ENCODE peak calls at places on chromosomes 3 and 15, in nine cellular contexts. One of them, this sample, is unnamed. For H3K4me1, the result is how much of the 10 kb centered on the place peaks cover.

GRCh38 chr15:85636351-85636750 is 158.4 kb downstream of the KLHL25 start:
- DNase-seq in CD4-positive, alpha-beta memory T cell: no peak
- DNase-seq in gastrocnemius medialis: no peak
- DNase-seq in astrocyte: no peak
- DNase-seq in pancreas: no peak
- DNase-seq in IMR-90: no peak
- DNase-seq in effector memory CD4-positive, alpha-beta T cell: no peak
- DNase-seq in CD8-positive, alpha-beta memory T cell: no peak
- DNase-seq in upper lobe of right lung: no peak
- DNase-seq in this sample: no peak

GRCh38 chr3:186209810-186210752 is 101.2 kb upstream of the ETV5 start:
- DNase-seq in effector memory CD4-positive, alpha-beta T cell: no peak
- DNase-seq in astrocyte: peak
- DNase-seq in pancreas: peak
- DNase-seq in gastrocnemius medialis: peak
- DNase-seq in CD8-positive, alpha-beta memory T cell: no peak
- DNase-seq in CD4-positive, alpha-beta memory T cell: no peak
- DNase-seq in IMR-90: peak
- DNase-seq in upper lobe of right lung: peak
- DNase-seq in this sample: no peak

GRCh38 chr3:72763751-72764440 is 84.3 kb downstream of the SHQ1 start:
- DNase-seq in pancreas: no peak
- DNase-seq in astrocyte: peak
- DNase-seq in IMR-90: no peak
- DNase-seq in upper lobe of right lung: peak
- DNase-seq in effector memory CD4-positive, alpha-beta T cell: no peak
- DNase-seq in CD4-positive, alpha-beta memory T cell: no peak
- DNase-seq in CD8-positive, alpha-beta memory T cell: no peak
- DNase-seq in gastrocnemius medialis: no peak
- DNase-seq in this sample: no peak

GRCh38 chr15:50304856-50305255 is 39.3 kb upstream of the HDC start:
- DNase-seq in IMR-90: no peak
- DNase-seq in CD8-positive, alpha-beta memory T cell: no peak
- DNase-seq in effector memory CD4-positive, alpha-beta T cell: no peak
- DNase-seq in astrocyte: no peak
- DNase-seq in pancreas: no peak
- DNase-seq in CD4-positive, alpha-beta memory T cell: no peak
- DNase-seq in gastrocnemius medialis: no peak
- DNase-seq in upper lobe of right lung: no peak
- DNase-seq in this sample: no peak

GRCh38 chr15:42918047-42918446 is 2.5 kb downstream of the TTBK2 start:
- DNase-seq in upper lobe of right lung: no peak
- DNase-seq in CD8-positive, alpha-beta memory T cell: no peak
- DNase-seq in effector memory CD4-positive, alpha-beta T cell: no peak
- DNase-seq in IMR-90: no peak
- DNase-seq in pancreas: no peak
- DNase-seq in gastrocnemius medialis: no peak
- DNase-seq in astrocyte: no peak
- DNase-seq in CD4-positive, alpha-beta memory T cell: no peak
- DNase-seq in this sample: no peak

GRCh38 chr3:62587579-62588031 is 214.3 kb upstream of the FEZF2 start:
- DNase-seq in CD8-positive, alpha-beta memory T cell: no peak
- DNase-seq in upper lobe of right lung: no peak
- DNase-seq in gastrocnemius medialis: no peak
- DNase-seq in astrocyte: peak
- DNase-seq in pancreas: no peak
- DNase-seq in CD4-positive, alpha-beta memory T cell: no peak
- DNase-seq in effector memory CD4-positive, alpha-beta T cell: no peak
- DNase-seq in IMR-90: peak
- DNase-seq in this sample: no peak

GRCh38 chr15:38868326-38869114 is 303.9 kb upstream of the RASGRP1 start:
- DNase-seq in gastrocnemius medialis: peak
- DNase-seq in IMR-90: peak
- DNase-seq in astrocyte: peak
- DNase-seq in CD8-positive, alpha-beta memory T cell: no peak
- DNase-seq in CD4-positive, alpha-beta memory T cell: no peak
- DNase-seq in effector memory CD4-positive, alpha-beta T cell: no peak
- DNase-seq in upper lobe of right lung: no peak
- DNase-seq in pancreas: no peak
- DNase-seq in this sample: peak

GRCh38 chr15:59330649-59331048 is 42.0 kb downstream of the MYO1E start:
- DNase-seq in effector memory CD4-positive, alpha-beta T cell: no peak
- DNase-seq in pancreas: no peak
- DNase-seq in gastrocnemius medialis: no peak
- DNase-seq in IMR-90: no peak
- DNase-seq in CD8-positive, alpha-beta memory T cell: no peak
- DNase-seq in CD4-positive, alpha-beta memory T cell: no peak
- DNase-seq in astrocyte: no peak
- DNase-seq in upper lobe of right lung: no peak
- DNase-seq in this sample: no peak

GRCh38 chr15:78034495-78035191 is 42.9 kb downstream of the TBC1D2B start:
- DNase-seq in CD4-positive, alpha-beta memory T cell: peak
- DNase-seq in upper lobe of right lung: peak
- DNase-seq in CD8-positive, alpha-beta memory T cell: peak
- DNase-seq in effector memory CD4-positive, alpha-beta T cell: peak
- DNase-seq in gastrocnemius medialis: peak
- DNase-seq in pancreas: no peak
- DNase-seq in astrocyte: no peak
- DNase-seq in IMR-90: peak
- DNase-seq in this sample: no peak

GRCh38 chr3:159865042-159865579 is 123.5 kb upstream of the IL12A start:
- DNase-seq in IMR-90: peak
- DNase-seq in CD8-positive, alpha-beta memory T cell: no peak
- DNase-seq in upper lobe of right lung: no peak
- DNase-seq in gastrocnemius medialis: no peak
- DNase-seq in astrocyte: no peak
- DNase-seq in effector memory CD4-positive, alpha-beta T cell: no peak
- DNase-seq in CD4-positive, alpha-beta memory T cell: no peak
- DNase-seq in pancreas: no peak
- DNase-seq in this sample: no peak

GRCh38 chr3:52609316-52609815 is 73.0 kb downstream of the UQCC5 start:
- DNase-seq in effector memory CD4-positive, alpha-beta T cell: no peak
- DNase-seq in astrocyte: no peak
- DNase-seq in upper lobe of right lung: no peak
- DNase-seq in CD8-positive, alpha-beta memory T cell: no peak
- DNase-seq in gastrocnemius medialis: no peak
- DNase-seq in pancreas: no peak
- DNase-seq in CD4-positive, alpha-beta memory T cell: no peak
- DNase-seq in IMR-90: peak
- DNase-seq in this sample: no peak

GRCh38 chr3:18499256-18499655 is 74.1 kb upstream of the SATB1 start:
- DNase-seq in CD4-positive, alpha-beta memory T cell: peak
- DNase-seq in IMR-90: no peak
- DNase-seq in effector memory CD4-positive, alpha-beta T cell: no peak
- DNase-seq in upper lobe of right lung: no peak
- DNase-seq in astrocyte: no peak
- DNase-seq in CD8-positive, alpha-beta memory T cell: peak
- DNase-seq in gastrocnemius medialis: no peak
- DNase-seq in pancreas: no peak
- DNase-seq in this sample: no peak

GRCh38 chr3:11238057-11238456 is 34.1 kb upstream of the ATG7 start:
- DNase-seq in upper lobe of right lung: no peak
- DNase-seq in CD8-positive, alpha-beta memory T cell: no peak
- DNase-seq in CD4-positive, alpha-beta memory T cell: no peak
- DNase-seq in pancreas: no peak
- DNase-seq in effector memory CD4-positive, alpha-beta T cell: no peak
- DNase-seq in astrocyte: peak
- DNase-seq in IMR-90: peak
- DNase-seq in gastrocnemius medialis: no peak
- DNase-seq in this sample: no peak

GRCh38 chr3:183537295-183537730 is 18.2 kb downstream of the KLHL6 start:
- DNase-seq in CD4-positive, alpha-beta memory T cell: no peak
- DNase-seq in pancreas: no peak
- DNase-seq in IMR-90: peak
- DNase-seq in gastrocnemius medialis: peak
- DNase-seq in effector memory CD4-positive, alpha-beta T cell: no peak
- DNase-seq in astrocyte: peak
- DNase-seq in CD8-positive, alpha-beta memory T cell: no peak
- DNase-seq in upper lobe of right lung: peak
- DNase-seq in this sample: no peak

GRCh38 chr3:52986938-52987337 is 58.9 kb downstream of the SFMBT1 start:
- DNase-seq in CD8-positive, alpha-beta memory T cell: no peak
- DNase-seq in effector memory CD4-positive, alpha-beta T cell: no peak
- DNase-seq in upper lobe of right lung: no peak
- DNase-seq in pancreas: no peak
- DNase-seq in IMR-90: peak
- DNase-seq in astrocyte: peak
- DNase-seq in CD4-positive, alpha-beta memory T cell: no peak
- DNase-seq in gastrocnemius medialis: no peak
- DNase-seq in this sample: no peak

GRCh38 chr3:110414851-110415250 is 656.8 kb upstream of the NECTIN3 start:
- DNase-seq in gastrocnemius medialis: no peak
- DNase-seq in CD4-positive, alpha-beta memory T cell: no peak
- DNase-seq in upper lobe of right lung: no peak
- DNase-seq in pancreas: no peak
- DNase-seq in IMR-90: peak
- DNase-seq in astrocyte: peak
- DNase-seq in CD8-positive, alpha-beta memory T cell: no peak
- DNase-seq in effector memory CD4-positive, alpha-beta T cell: no peak
- DNase-seq in this sample: no peak

GRCh38 chr15:79615754-79616153 is 183.6 kb downstream of the MINAR1 start:
- DNase-seq in upper lobe of right lung: no peak
- DNase-seq in IMR-90: no peak
- DNase-seq in astrocyte: no peak
- DNase-seq in gastrocnemius medialis: no peak
- DNase-seq in CD8-positive, alpha-beta memory T cell: no peak
- DNase-seq in effector memory CD4-positive, alpha-beta T cell: no peak
- DNase-seq in pancreas: no peak
- DNase-seq in CD4-positive, alpha-beta memory T cell: no peak
- DNase-seq in this sample: no peak

GRCh38 chr3:71022552-71023335 is 560.8 kb downstream of the FOXP1 start:
- DNase-seq in astrocyte: no peak
- DNase-seq in CD4-positive, alpha-beta memory T cell: no peak
- DNase-seq in gastrocnemius medialis: no peak
- DNase-seq in IMR-90: peak
- DNase-seq in effector memory CD4-positive, alpha-beta T cell: no peak
- DNase-seq in CD8-positive, alpha-beta memory T cell: no peak
- DNase-seq in pancreas: no peak
- DNase-seq in upper lobe of right lung: no peak
- DNase-seq in this sample: no peak

GRCh38 chr3:148077951-148078350 is 619.8 kb upstream of the AGTR1 start:
- DNase-seq in gastrocnemius medialis: no peak
- DNase-seq in upper lobe of right lung: no peak
- DNase-seq in IMR-90: no peak
- DNase-seq in effector memory CD4-positive, alpha-beta T cell: no peak
- DNase-seq in astrocyte: no peak
- DNase-seq in CD8-positive, alpha-beta memory T cell: no peak
- DNase-seq in CD4-positive, alpha-beta memory T cell: no peak
- DNase-seq in pancreas: no peak
- DNase-seq in this sample: no peak
- H3K4me3 ChIP-seq in gastrocnemius medialis: no peak
- H3K4me3 ChIP-seq in upper lobe of right lung: no peak
- H3K4me3 ChIP-seq in IMR-90: no peak
- H3K4me3 ChIP-seq in effector memory CD4-positive, alpha-beta T cell: no peak
- H3K4me3 ChIP-seq in astrocyte: no peak
- H3K4me3 ChIP-seq in CD8-positive, alpha-beta memory T cell: no peak
- H3K4me3 ChIP-seq in CD4-positive, alpha-beta memory T cell: no peak
- H3K4me3 ChIP-seq in pancreas: no peak
- H3K4me3 ChIP-seq in this sample: no peak

DNA sequence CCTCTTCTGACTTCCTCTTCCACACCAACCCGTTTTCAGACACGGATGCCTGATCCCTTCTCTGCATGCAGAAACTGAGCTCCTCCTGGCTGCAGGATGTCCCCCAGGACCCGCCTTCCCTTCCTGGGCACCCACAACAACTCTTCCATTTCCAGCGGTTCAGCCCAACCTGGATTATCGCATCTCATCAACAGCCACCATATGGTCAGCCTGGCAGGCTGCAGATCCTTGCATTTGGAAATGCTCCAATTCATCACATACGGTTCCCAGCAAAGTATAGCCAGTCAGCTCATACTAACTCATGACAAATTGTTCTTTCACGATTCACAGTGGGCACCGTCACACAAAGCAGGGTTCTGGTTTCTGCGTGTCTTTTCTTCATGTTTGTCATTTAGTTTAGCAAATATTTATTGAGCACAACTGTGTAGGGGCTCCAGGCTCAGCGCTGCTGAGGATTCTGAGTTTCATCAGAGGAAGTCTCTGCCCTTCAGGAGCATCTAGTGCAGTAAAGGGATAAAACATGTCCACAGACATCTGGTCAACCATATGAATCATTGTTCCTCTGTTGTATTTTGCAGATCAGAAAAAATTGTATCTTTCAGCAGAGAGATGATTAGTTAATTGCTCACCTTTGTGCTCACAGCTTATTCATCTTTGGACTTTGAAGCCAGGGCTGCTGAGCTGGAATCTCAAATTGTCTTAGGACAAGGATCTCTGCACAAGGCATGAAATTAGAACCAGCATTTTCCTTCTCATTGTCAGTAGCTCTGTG is 125.0 kb downstream of the GABRG3 start:
- DNase-seq in astrocyte: peak
- DNase-seq in upper lobe of right lung: no peak
- DNase-seq in effector memory CD4-positive, alpha-beta T cell: no peak
- DNase-seq in CD8-positive, alpha-beta memory T cell: no peak
- DNase-seq in CD4-positive, alpha-beta memory T cell: no peak
- DNase-seq in IMR-90: no peak
- DNase-seq in pancreas: no peak
- DNase-seq in gastrocnemius medialis: no peak
- DNase-seq in this sample: no peak
- H3K4me1 ChIP-seq in astrocyte: under half
- H3K4me1 ChIP-seq in upper lobe of right lung: under half
- H3K4me1 ChIP-seq in effector memory CD4-positive, alpha-beta T cell: under half
- H3K4me1 ChIP-seq in CD8-positive, alpha-beta memory T cell: under half
- H3K4me1 ChIP-seq in CD4-positive, alpha-beta memory T cell: under half
- H3K4me1 ChIP-seq in IMR-90: under half
- H3K4me1 ChIP-seq in pancreas: under half
- H3K4me1 ChIP-seq in gastrocnemius medialis: under half
- H3K4me1 ChIP-seq in this sample: under half

GRCh38 chr3:86923071-86923476 is 67.9 kb downstream of the VGLL3 start:
- DNase-seq in CD8-positive, alpha-beta memory T cell: no peak
- DNase-seq in pancreas: no peak
- DNase-seq in CD4-positive, alpha-beta memory T cell: no peak
- DNase-seq in gastrocnemius medialis: peak
- DNase-seq in IMR-90: peak
- DNase-seq in effector memory CD4-positive, alpha-beta T cell: no peak
- DNase-seq in upper lobe of right lung: no peak
- DNase-seq in astrocyte: peak
- DNase-seq in this sample: no peak

GRCh38 chr3:86921981-86922680 is 68.8 kb downstream of the VGLL3 start:
- DNase-seq in gastrocnemius medialis: no peak
- DNase-seq in astrocyte: peak
- DNase-seq in upper lobe of right lung: no peak
- DNase-seq in pancreas: no peak
- DNase-seq in IMR-90: peak
- DNase-seq in effector memory CD4-positive, alpha-beta T cell: no peak
- DNase-seq in CD8-positive, alpha-beta memory T cell: no peak
- DNase-seq in CD4-positive, alpha-beta memory T cell: no peak
- DNase-seq in this sample: no peak
- H3K27ac ChIP-seq in gastrocnemius medialis: no peak
- H3K27ac ChIP-seq in astrocyte: peak
- H3K27ac ChIP-seq in upper lobe of right lung: peak
- H3K27ac ChIP-seq in pancreas: no peak
- H3K27ac ChIP-seq in IMR-90: peak
- H3K27ac ChIP-seq in effector memory CD4-positive, alpha-beta T cell: no peak
- H3K27ac ChIP-seq in CD8-positive, alpha-beta memory T cell: no peak
- H3K27ac ChIP-seq in CD4-positive, alpha-beta memory T cell: no peak
- H3K27ac ChIP-seq in this sample: no peak

DNA sequence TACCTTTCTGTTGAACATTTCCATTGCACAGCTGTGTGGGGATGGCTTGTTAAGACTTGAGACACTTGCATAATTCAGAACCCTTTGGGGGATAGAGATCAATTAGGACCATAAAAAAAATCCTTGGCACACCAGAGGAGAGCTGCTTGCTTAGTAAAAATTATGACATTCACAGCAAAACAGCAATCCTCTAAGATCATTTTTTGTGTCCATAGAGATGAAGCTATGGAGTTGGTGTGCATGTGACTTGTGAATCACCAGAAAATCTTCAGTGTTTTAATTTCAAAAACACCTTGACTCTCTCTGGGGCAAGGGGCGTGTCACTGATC is 7.7 kb downstream of the COL8A1 start:
- DNase-seq in gastrocnemius medialis: no peak
- DNase-seq in astrocyte: no peak
- DNase-seq in IMR-90: no peak
- DNase-seq in CD8-positive, alpha-beta memory T cell: no peak
- DNase-seq in CD4-positive, alpha-beta memory T cell: no peak
- DNase-seq in upper lobe of right lung: no peak
- DNase-seq in pancreas: no peak
- DNase-seq in effector memory CD4-positive, alpha-beta T cell: no peak
- DNase-seq in this sample: no peak
- H3K4me3 ChIP-seq in gastrocnemius medialis: no peak
- H3K4me3 ChIP-seq in astrocyte: no peak
- H3K4me3 ChIP-seq in IMR-90: no peak
- H3K4me3 ChIP-seq in CD8-positive, alpha-beta memory T cell: no peak
- H3K4me3 ChIP-seq in CD4-positive, alpha-beta memory T cell: no peak
- H3K4me3 ChIP-seq in upper lobe of right lung: no peak
- H3K4me3 ChIP-seq in pancreas: no peak
- H3K4me3 ChIP-seq in effector memory CD4-positive, alpha-beta T cell: no peak
- H3K4me3 ChIP-seq in this sample: peak

This sample was measured in thoracic aorta.